ENCODE peak calls at places on chromosomes 7 and 10, in nine cellular contexts. One of them, this sample, is unnamed.
A peak's percentile ranks its signal among the peaks of the same experiment; 100 is the strongest.

GRCh38 chr10:48456808-48457761 is 147.8 kb downstream of the ARHGAP22 start:
- DNase-seq in GM23248: no peak
- DNase-seq in aorta: peak; percentile 66
- DNase-seq in brain microvascular endothelial cell: no peak
- DNase-seq in CD4-positive, CD25-positive, alpha-beta regulatory T cell: no peak
- DNase-seq in uterus: no peak
- DNase-seq in iPS DF 6.9: no peak
- DNase-seq in AG04450: no peak
- DNase-seq in CD8-positive, alpha-beta T cell: peak; percentile 3
- DNase-seq in this sample: no peak

GRCh38 chr7:110573862-110574528 is 516.9 kb upstream of the LRRN3 start:
- DNase-seq in AG04450: peak; percentile 85
- DNase-seq in brain microvascular endothelial cell: peak; percentile 81
- DNase-seq in CD8-positive, alpha-beta T cell: no peak
- DNase-seq in GM23248: peak; percentile 76
- DNase-seq in CD4-positive, CD25-positive, alpha-beta regulatory T cell: no peak
- DNase-seq in uterus: no peak
- DNase-seq in aorta: no peak
- DNase-seq in iPS DF 6.9: no peak
- DNase-seq in this sample: peak; percentile 20

GRCh38 chr10:43683451-43684197 is 34.9 kb upstream of the ZNF32 start:
- DNase-seq in AG04450: no peak
- DNase-seq in aorta: no peak
- DNase-seq in brain microvascular endothelial cell: peak; percentile 29
- DNase-seq in uterus: no peak
- DNase-seq in iPS DF 6.9: no peak
- DNase-seq in CD4-positive, CD25-positive, alpha-beta regulatory T cell: peak; percentile 13
- DNase-seq in GM23248: peak; percentile 58
- DNase-seq in CD8-positive, alpha-beta T cell: no peak
- DNase-seq in this sample: peak; percentile 41

GRCh38 chr10:71059943-71060342 is 152.4 kb upstream of the UNC5B start:
- DNase-seq in uterus: no peak
- DNase-seq in CD8-positive, alpha-beta T cell: no peak
- DNase-seq in AG04450: no peak
- DNase-seq in GM23248: no peak
- DNase-seq in iPS DF 6.9: no peak
- DNase-seq in aorta: no peak
- DNase-seq in CD4-positive, CD25-positive, alpha-beta regulatory T cell: no peak
- DNase-seq in brain microvascular endothelial cell: no peak
- DNase-seq in this sample: no peak

GRCh38 chr10:4685495-4685894 is 140.5 kb upstream of the AKR1E2 start:
- DNase-seq in CD8-positive, alpha-beta T cell: no peak
- DNase-seq in GM23248: no peak
- DNase-seq in aorta: no peak
- DNase-seq in AG04450: no peak
- DNase-seq in brain microvascular endothelial cell: no peak
- DNase-seq in uterus: no peak
- DNase-seq in iPS DF 6.9: no peak
- DNase-seq in CD4-positive, CD25-positive, alpha-beta regulatory T cell: no peak
- DNase-seq in this sample: no peak

GRCh38 chr7:13104128-13104527 is 416.7 kb downstream of the ARL4A start:
- DNase-seq in CD8-positive, alpha-beta T cell: no peak
- DNase-seq in iPS DF 6.9: no peak
- DNase-seq in aorta: no peak
- DNase-seq in AG04450: no peak
- DNase-seq in CD4-positive, CD25-positive, alpha-beta regulatory T cell: peak; percentile 10
- DNase-seq in brain microvascular endothelial cell: no peak
- DNase-seq in GM23248: no peak
- DNase-seq in uterus: no peak
- DNase-seq in this sample: no peak

GRCh38 chr10:26723016-26723415 is 25.5 kb downstream of the PDSS1 start:
- DNase-seq in iPS DF 6.9: no peak
- DNase-seq in AG04450: no peak
- DNase-seq in uterus: no peak
- DNase-seq in CD4-positive, CD25-positive, alpha-beta regulatory T cell: no peak
- DNase-seq in GM23248: no peak
- DNase-seq in brain microvascular endothelial cell: no peak
- DNase-seq in CD8-positive, alpha-beta T cell: no peak
- DNase-seq in aorta: no peak
- DNase-seq in this sample: no peak

GRCh38 chr10:59949608-59950007 is 43.3 kb upstream of the CCDC6 start:
- DNase-seq in brain microvascular endothelial cell: no peak
- DNase-seq in GM23248: no peak
- DNase-seq in CD8-positive, alpha-beta T cell: no peak
- DNase-seq in iPS DF 6.9: no peak
- DNase-seq in AG04450: no peak
- DNase-seq in aorta: no peak
- DNase-seq in CD4-positive, CD25-positive, alpha-beta regulatory T cell: no peak
- DNase-seq in uterus: no peak
- DNase-seq in this sample: no peak

GRCh38 chr7:138980575-138981285 is 459 bp downstream of the KIAA1549 start:
- DNase-seq in GM23248: peak; percentile 43
- DNase-seq in uterus: no peak
- DNase-seq in aorta: peak; percentile 77
- DNase-seq in iPS DF 6.9: no peak
- DNase-seq in CD4-positive, CD25-positive, alpha-beta regulatory T cell: no peak
- DNase-seq in CD8-positive, alpha-beta T cell: no peak
- DNase-seq in brain microvascular endothelial cell: no peak
- DNase-seq in AG04450: no peak
- DNase-seq in this sample: peak; percentile 14
- H3K27ac ChIP-seq in GM23248: peak overlapping the region; percentile 41
- H3K27ac ChIP-seq in uterus: peak overlapping the region; percentile 45
- H3K27ac ChIP-seq in aorta: no peak overlapping the region
- H3K27ac ChIP-seq in iPS DF 6.9: no peak overlapping the region
- H3K27ac ChIP-seq in CD4-positive, CD25-positive, alpha-beta regulatory T cell: no peak overlapping the region
- H3K27ac ChIP-seq in CD8-positive, alpha-beta T cell: no peak overlapping the region
- H3K27ac ChIP-seq in brain microvascular endothelial cell: no peak overlapping the region
- H3K27ac ChIP-seq in AG04450: no peak overlapping the region
- H3K27ac ChIP-seq in this sample: no peak overlapping the region

GRCh38 chr10:123527122-123527521 is 139.0 kb upstream of the GPR26 start:
- DNase-seq in uterus: no peak
- DNase-seq in brain microvascular endothelial cell: no peak
- DNase-seq in GM23248: no peak
- DNase-seq in AG04450: no peak
- DNase-seq in CD4-positive, CD25-positive, alpha-beta regulatory T cell: no peak
- DNase-seq in aorta: no peak
- DNase-seq in CD8-positive, alpha-beta T cell: no peak
- DNase-seq in iPS DF 6.9: no peak
- DNase-seq in this sample: no peak

GRCh38 chr10:123523833-123524232 is 142.3 kb upstream of the GPR26 start:
- DNase-seq in iPS DF 6.9: no peak
- DNase-seq in GM23248: no peak
- DNase-seq in uterus: no peak
- DNase-seq in CD4-positive, CD25-positive, alpha-beta regulatory T cell: no peak
- DNase-seq in aorta: no peak
- DNase-seq in brain microvascular endothelial cell: no peak
- DNase-seq in CD8-positive, alpha-beta T cell: no peak
- DNase-seq in AG04450: no peak
- DNase-seq in this sample: no peak

GRCh38 chr10:123529146-123529760 is 136.9 kb upstream of the GPR26 start:
- DNase-seq in GM23248: no peak
- DNase-seq in AG04450: no peak
- DNase-seq in brain microvascular endothelial cell: no peak
- DNase-seq in uterus: no peak
- DNase-seq in CD8-positive, alpha-beta T cell: no peak
- DNase-seq in iPS DF 6.9: no peak
- DNase-seq in CD4-positive, CD25-positive, alpha-beta regulatory T cell: no peak
- DNase-seq in aorta: no peak
- DNase-seq in this sample: no peak

GRCh38 chr10:123522702-123523312 is 143.3 kb upstream of the GPR26 start:
- DNase-seq in AG04450: no peak
- DNase-seq in brain microvascular endothelial cell: no peak
- DNase-seq in CD4-positive, CD25-positive, alpha-beta regulatory T cell: no peak
- DNase-seq in GM23248: no peak
- DNase-seq in aorta: no peak
- DNase-seq in iPS DF 6.9: no peak
- DNase-seq in uterus: no peak
- DNase-seq in CD8-positive, alpha-beta T cell: no peak
- DNase-seq in this sample: no peak

GRCh38 chr10:123526356-123527079 is 139.6 kb upstream of the GPR26 start:
- DNase-seq in CD8-positive, alpha-beta T cell: no peak
- DNase-seq in AG04450: no peak
- DNase-seq in CD4-positive, CD25-positive, alpha-beta regulatory T cell: no peak
- DNase-seq in aorta: no peak
- DNase-seq in brain microvascular endothelial cell: no peak
- DNase-seq in iPS DF 6.9: no peak
- DNase-seq in GM23248: no peak
- DNase-seq in uterus: no peak
- DNase-seq in this sample: no peak
- H3K27me3 ChIP-seq in CD8-positive, alpha-beta T cell: no peaks in the 10 kb centered on the region
- H3K27me3 ChIP-seq in AG04450: no peaks in the 10 kb centered on the region
- H3K27me3 ChIP-seq in CD4-positive, CD25-positive, alpha-beta regulatory T cell: no peaks in the 10 kb centered on the region
- H3K27me3 ChIP-seq in aorta: no peaks in the 10 kb centered on the region
- H3K27me3 ChIP-seq in brain microvascular endothelial cell: no peaks in the 10 kb centered on the region
- H3K27me3 ChIP-seq in iPS DF 6.9: no peaks in the 10 kb centered on the region
- H3K27me3 ChIP-seq in GM23248: no peaks in the 10 kb centered on the region
- H3K27me3 ChIP-seq in uterus: no peaks in the 10 kb centered on the region
- H3K27me3 ChIP-seq in this sample: no peaks in the 10 kb centered on the region

DNA sequence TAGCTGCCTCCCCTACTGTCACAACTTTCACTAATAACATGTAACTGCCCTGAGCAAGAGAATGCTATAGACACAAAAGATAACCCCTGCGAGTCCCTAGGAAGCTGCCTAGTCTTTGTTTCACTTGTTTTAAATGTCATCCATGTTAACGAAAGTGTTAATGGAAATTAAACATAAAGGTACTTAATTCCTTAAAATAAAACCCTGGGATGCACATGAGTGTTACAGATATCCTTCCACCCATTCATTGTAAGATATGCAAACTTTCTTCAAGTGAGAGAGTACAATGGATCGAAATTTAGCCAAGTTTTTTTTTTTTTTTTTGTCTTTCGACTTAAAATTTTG is 1.4 kb downstream of the CDK14 start:
- DNase-seq in AG04450: no peak
- DNase-seq in GM23248: peak; percentile 30
- DNase-seq in iPS DF 6.9: no peak
- DNase-seq in CD4-positive, CD25-positive, alpha-beta regulatory T cell: no peak
- DNase-seq in aorta: no peak
- DNase-seq in CD8-positive, alpha-beta T cell: no peak
- DNase-seq in uterus: no peak
- DNase-seq in brain microvascular endothelial cell: no peak
- DNase-seq in this sample: peak; percentile 57
- H3K27ac ChIP-seq in AG04450: no peak overlapping the region
- H3K27ac ChIP-seq in GM23248: peak overlapping the region; percentile 80
- H3K27ac ChIP-seq in iPS DF 6.9: no peak overlapping the region
- H3K27ac ChIP-seq in CD4-positive, CD25-positive, alpha-beta regulatory T cell: no peak overlapping the region
- H3K27ac ChIP-seq in aorta: no peak overlapping the region
- H3K27ac ChIP-seq in CD8-positive, alpha-beta T cell: no peak overlapping the region
- H3K27ac ChIP-seq in uterus: no peak overlapping the region
- H3K27ac ChIP-seq in brain microvascular endothelial cell: peak overlapping the region; percentile 56
- H3K27ac ChIP-seq in this sample: peak overlapping the region; percentile 94

GRCh38 chr7:158518915-158519640 is 68.5 kb downstream of the PTPRN2 start:
- DNase-seq in uterus: no peak
- DNase-seq in CD4-positive, CD25-positive, alpha-beta regulatory T cell: no peak
- DNase-seq in aorta: no peak
- DNase-seq in CD8-positive, alpha-beta T cell: no peak
- DNase-seq in AG04450: no peak
- DNase-seq in iPS DF 6.9: no peak
- DNase-seq in brain microvascular endothelial cell: no peak
- DNase-seq in GM23248: no peak
- DNase-seq in this sample: no peak

GRCh38 chr7:158516524-158516923 is 71.1 kb downstream of the PTPRN2 start:
- DNase-seq in aorta: no peak
- DNase-seq in AG04450: no peak
- DNase-seq in CD4-positive, CD25-positive, alpha-beta regulatory T cell: no peak
- DNase-seq in brain microvascular endothelial cell: no peak
- DNase-seq in GM23248: no peak
- DNase-seq in uterus: no peak
- DNase-seq in iPS DF 6.9: no peak
- DNase-seq in CD8-positive, alpha-beta T cell: no peak
- DNase-seq in this sample: no peak

GRCh38 chr7:158517072-158517471 is 70.6 kb downstream of the PTPRN2 start:
- DNase-seq in aorta: no peak
- DNase-seq in brain microvascular endothelial cell: no peak
- DNase-seq in uterus: no peak
- DNase-seq in AG04450: no peak
- DNase-seq in iPS DF 6.9: no peak
- DNase-seq in GM23248: no peak
- DNase-seq in CD4-positive, CD25-positive, alpha-beta regulatory T cell: no peak
- DNase-seq in CD8-positive, alpha-beta T cell: no peak
- DNase-seq in this sample: no peak

GRCh38 chr7:158520825-158521224 is 66.8 kb downstream of the PTPRN2 start:
- DNase-seq in AG04450: no peak
- DNase-seq in aorta: no peak
- DNase-seq in iPS DF 6.9: no peak
- DNase-seq in CD4-positive, CD25-positive, alpha-beta regulatory T cell: no peak
- DNase-seq in brain microvascular endothelial cell: no peak
- DNase-seq in GM23248: no peak
- DNase-seq in CD8-positive, alpha-beta T cell: no peak
- DNase-seq in uterus: no peak
- DNase-seq in this sample: no peak

DNA sequence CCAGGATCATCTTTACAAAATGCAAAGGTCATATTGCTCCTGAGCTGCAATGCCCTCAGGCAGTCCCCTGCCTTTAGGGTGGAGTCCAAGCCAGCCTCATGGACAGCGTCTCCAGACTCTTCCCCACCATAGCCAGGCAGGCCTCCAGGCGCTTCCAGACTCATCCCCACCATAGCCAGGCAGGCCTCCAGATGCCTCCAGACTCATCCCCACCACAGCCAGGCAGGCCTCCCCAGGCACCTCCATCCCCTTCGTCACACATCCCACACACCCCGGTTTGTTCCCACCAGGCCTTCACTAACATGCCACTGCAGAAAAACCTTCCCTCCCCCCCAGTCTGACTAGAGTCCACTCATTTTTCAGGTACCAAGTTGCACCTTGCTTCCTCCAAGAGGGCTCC is 70.1 kb downstream of the PTPRN2 start:
- DNase-seq in brain microvascular endothelial cell: no peak
- DNase-seq in CD8-positive, alpha-beta T cell: no peak
- DNase-seq in aorta: no peak
- DNase-seq in CD4-positive, CD25-positive, alpha-beta regulatory T cell: no peak
- DNase-seq in AG04450: no peak
- DNase-seq in GM23248: no peak
- DNase-seq in uterus: no peak
- DNase-seq in iPS DF 6.9: no peak
- DNase-seq in this sample: no peak
- H3K27me3 ChIP-seq in brain microvascular endothelial cell: no peaks in the 10 kb centered on the region
- H3K27me3 ChIP-seq in CD8-positive, alpha-beta T cell: no peaks in the 10 kb centered on the region
- H3K27me3 ChIP-seq in aorta: no peaks in the 10 kb centered on the region
- H3K27me3 ChIP-seq in CD4-positive, CD25-positive, alpha-beta regulatory T cell: no peaks in the 10 kb centered on the region
- H3K27me3 ChIP-seq in AG04450: no peaks in the 10 kb centered on the region
- H3K27me3 ChIP-seq in GM23248: no peaks in the 10 kb centered on the region
- H3K27me3 ChIP-seq in uterus: no peaks in the 10 kb centered on the region
- H3K27me3 ChIP-seq in iPS DF 6.9: no peaks in the 10 kb centered on the region
- H3K27me3 ChIP-seq in this sample: peaks cover 23% of the 10 kb centered on the region

DNA sequence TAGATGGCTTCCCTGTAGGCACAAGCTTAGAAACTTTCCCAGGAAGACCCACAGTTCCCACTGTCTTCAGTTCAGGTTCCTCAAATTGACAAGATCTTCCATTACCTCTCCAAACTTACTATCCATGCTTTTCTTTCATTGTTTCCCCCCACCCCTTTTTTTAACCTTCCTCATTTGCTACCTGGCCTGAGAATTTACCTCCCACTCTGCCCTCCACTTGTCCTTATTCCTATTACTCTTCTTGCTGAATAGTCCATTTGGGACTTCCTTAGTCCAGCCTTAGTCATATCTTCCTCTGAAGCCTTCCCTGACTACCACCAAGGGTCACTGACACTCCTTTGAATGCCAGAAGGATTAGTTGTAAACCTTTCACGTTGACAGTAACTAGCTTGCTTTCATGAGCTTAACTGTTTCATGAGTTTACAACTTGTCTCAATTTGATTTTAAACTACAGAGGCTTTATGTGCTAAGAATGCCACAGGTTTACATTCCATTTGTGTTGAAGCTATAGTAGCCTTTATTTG is 1.2 kb upstream of the CALU start:
- DNase-seq in AG04450: no peak
- DNase-seq in brain microvascular endothelial cell: peak; percentile 51
- DNase-seq in GM23248: peak; percentile 94
- DNase-seq in iPS DF 6.9: no peak
- DNase-seq in aorta: no peak
- DNase-seq in uterus: peak; percentile 26
- DNase-seq in CD4-positive, CD25-positive, alpha-beta regulatory T cell: no peak
- DNase-seq in CD8-positive, alpha-beta T cell: no peak
- DNase-seq in this sample: no peak
- H3K27ac ChIP-seq in AG04450: peak overlapping the region; percentile 98
- H3K27ac ChIP-seq in brain microvascular endothelial cell: peak overlapping the region; percentile 97
- H3K27ac ChIP-seq in GM23248: peak overlapping the region; percentile 99
- H3K27ac ChIP-seq in iPS DF 6.9: no peak overlapping the region
- H3K27ac ChIP-seq in aorta: no peak overlapping the region
- H3K27ac ChIP-seq in uterus: peak overlapping the region; percentile 96
- H3K27ac ChIP-seq in CD4-positive, CD25-positive, alpha-beta regulatory T cell: no peak overlapping the region
- H3K27ac ChIP-seq in CD8-positive, alpha-beta T cell: no peak overlapping the region
- H3K27ac ChIP-seq in this sample: no peak overlapping the region

This sample was measured in A673.